ENCODE peak calls at places on chromosomes 13 and 19, in ten cellular contexts. One of them, this sample, is unnamed.

GRCh38 chr19:54271106-54271505 is 9.8 kb downstream of the LILRB2 start:
- DNase-seq in C1 segment of cervical spinal cord: peak
- DNase-seq in heart right ventricle: no peak
- DNase-seq in upper lobe of right lung: peak
- DNase-seq in germinal center: no peak
- DNase-seq in G401: no peak
- DNase-seq in astrocyte: no peak
- DNase-seq in thoracic aorta: no peak
- DNase-seq in ELR: no peak
- DNase-seq in ascending aorta: no peak
- DNase-seq in this sample: no peak

GRCh38 chr19:39506944-39507714 is 7.8 kb upstream of the SELENOV start:
- DNase-seq in C1 segment of cervical spinal cord: peak
- DNase-seq in heart right ventricle: no peak
- DNase-seq in upper lobe of right lung: no peak
- DNase-seq in germinal center: peak
- DNase-seq in G401: peak
- DNase-seq in astrocyte: peak
- DNase-seq in thoracic aorta: no peak
- DNase-seq in ELR: peak
- DNase-seq in ascending aorta: no peak
- DNase-seq in this sample: peak

GRCh38 chr13:109760951-109761350 is 25.4 kb downstream of the IRS2 start:
- DNase-seq in C1 segment of cervical spinal cord: no peak
- DNase-seq in heart right ventricle: no peak
- DNase-seq in upper lobe of right lung: no peak
- DNase-seq in germinal center: no peak
- DNase-seq in G401: no peak
- DNase-seq in astrocyte: no peak
- DNase-seq in thoracic aorta: no peak
- DNase-seq in ELR: no peak
- DNase-seq in ascending aorta: no peak
- DNase-seq in this sample: no peak

GRCh38 chr19:19711934-19712828 is 20.7 kb downstream of the ZNF14 start:
- DNase-seq in C1 segment of cervical spinal cord: no peak
- DNase-seq in heart right ventricle: no peak
- DNase-seq in upper lobe of right lung: no peak
- DNase-seq in germinal center: no peak
- DNase-seq in G401: no peak
- DNase-seq in astrocyte: no peak
- DNase-seq in thoracic aorta: no peak
- DNase-seq in ELR: no peak
- DNase-seq in ascending aorta: no peak
- DNase-seq in this sample: no peak

GRCh38 chr13:77519808-77520207 is 15.7 kb upstream of the SCEL start:
- DNase-seq in C1 segment of cervical spinal cord: no peak
- DNase-seq in heart right ventricle: no peak
- DNase-seq in upper lobe of right lung: no peak
- DNase-seq in germinal center: no peak
- DNase-seq in G401: no peak
- DNase-seq in astrocyte: peak
- DNase-seq in thoracic aorta: no peak
- DNase-seq in ELR: peak
- DNase-seq in ascending aorta: no peak
- DNase-seq in this sample: no peak

GRCh38 chr19:29054886-29055675 is 157.9 kb downstream of the UQCRFS1 start:
- DNase-seq in C1 segment of cervical spinal cord: no peak
- DNase-seq in heart right ventricle: no peak
- DNase-seq in upper lobe of right lung: no peak
- DNase-seq in germinal center: no peak
- DNase-seq in G401: no peak
- DNase-seq in astrocyte: no peak
- DNase-seq in thoracic aorta: no peak
- DNase-seq in ELR: no peak
- DNase-seq in ascending aorta: no peak
- DNase-seq in this sample: no peak

GRCh38 chr13:96903085-96903484 is 91.2 kb downstream of the OXGR1 start:
- DNase-seq in C1 segment of cervical spinal cord: no peak
- DNase-seq in heart right ventricle: no peak
- DNase-seq in upper lobe of right lung: no peak
- DNase-seq in germinal center: no peak
- DNase-seq in G401: no peak
- DNase-seq in astrocyte: no peak
- DNase-seq in thoracic aorta: no peak
- DNase-seq in ELR: no peak
- DNase-seq in ascending aorta: no peak
- DNase-seq in this sample: no peak

GRCh38 chr13:27960362-27961226 is 8.5 kb downstream of the CDX2 start:
- DNase-seq in C1 segment of cervical spinal cord: peak
- DNase-seq in heart right ventricle: peak
- DNase-seq in upper lobe of right lung: peak
- DNase-seq in germinal center: no peak
- DNase-seq in G401: no peak
- DNase-seq in astrocyte: no peak
- DNase-seq in thoracic aorta: no peak
- DNase-seq in ELR: no peak
- DNase-seq in ascending aorta: no peak
- DNase-seq in this sample: peak

GRCh38 chr19:6276447-6276846 is 3.3 kb downstream of the MLLT1 start:
- DNase-seq in C1 segment of cervical spinal cord: no peak
- DNase-seq in heart right ventricle: peak
- DNase-seq in upper lobe of right lung: peak
- DNase-seq in germinal center: no peak
- DNase-seq in G401: no peak
- DNase-seq in astrocyte: peak
- DNase-seq in thoracic aorta: peak
- DNase-seq in ELR: no peak
- DNase-seq in ascending aorta: no peak
- DNase-seq in this sample: no peak

GRCh38 chr19:33634361-33635091 is 12.8 kb downstream of the CHST8 start:
- DNase-seq in C1 segment of cervical spinal cord: no peak
- DNase-seq in heart right ventricle: no peak
- DNase-seq in upper lobe of right lung: peak
- DNase-seq in germinal center: no peak
- DNase-seq in G401: peak
- DNase-seq in astrocyte: no peak
- DNase-seq in thoracic aorta: no peak
- DNase-seq in ELR: no peak
- DNase-seq in ascending aorta: no peak
- DNase-seq in this sample: no peak

GRCh38 chr13:27643334-27644158 is 21.9 kb downstream of the POLR1D start:
- DNase-seq in C1 segment of cervical spinal cord: no peak
- DNase-seq in heart right ventricle: no peak
- DNase-seq in upper lobe of right lung: no peak
- DNase-seq in germinal center: no peak
- DNase-seq in G401: no peak
- DNase-seq in astrocyte: no peak
- DNase-seq in thoracic aorta: no peak
- DNase-seq in ELR: no peak
- DNase-seq in ascending aorta: no peak
- DNase-seq in this sample: no peak

GRCh38 chr13:86572115-86572514 is 772.9 kb upstream of the SLITRK6 start:
- DNase-seq in C1 segment of cervical spinal cord: no peak
- DNase-seq in heart right ventricle: no peak
- DNase-seq in upper lobe of right lung: no peak
- DNase-seq in germinal center: no peak
- DNase-seq in G401: no peak
- DNase-seq in astrocyte: peak
- DNase-seq in thoracic aorta: no peak
- DNase-seq in ELR: peak
- DNase-seq in ascending aorta: no peak
- DNase-seq in this sample: no peak

GRCh38 chr13:38687246-38688229 is 661 bp downstream of the FREM2 start:
- DNase-seq in C1 segment of cervical spinal cord: no peak
- DNase-seq in heart right ventricle: no peak
- DNase-seq in upper lobe of right lung: peak
- DNase-seq in germinal center: no peak
- DNase-seq in G401: no peak
- DNase-seq in astrocyte: peak
- DNase-seq in thoracic aorta: no peak
- DNase-seq in ELR: peak
- DNase-seq in ascending aorta: no peak
- DNase-seq in this sample: no peak

GRCh38 chr13:23654111-23655110 is 84.2 kb downstream of the TNFRSF19 start:
- DNase-seq in C1 segment of cervical spinal cord: no peak
- DNase-seq in heart right ventricle: peak
- DNase-seq in upper lobe of right lung: no peak
- DNase-seq in germinal center: no peak
- DNase-seq in G401: no peak
- DNase-seq in astrocyte: peak
- DNase-seq in thoracic aorta: no peak
- DNase-seq in ELR: no peak
- DNase-seq in ascending aorta: no peak
- DNase-seq in this sample: no peak

GRCh38 chr19:49968279-49968922 is 7.4 kb upstream of the SIGLEC11 start:
- DNase-seq in C1 segment of cervical spinal cord: no peak
- DNase-seq in heart right ventricle: no peak
- DNase-seq in upper lobe of right lung: peak
- DNase-seq in germinal center: no peak
- DNase-seq in G401: no peak
- DNase-seq in astrocyte: no peak
- DNase-seq in thoracic aorta: no peak
- DNase-seq in ELR: no peak
- DNase-seq in ascending aorta: no peak
- DNase-seq in this sample: no peak

GRCh38 chr19:57887195-57887941 is 1.5 kb downstream of the ZNF814 start:
- DNase-seq in C1 segment of cervical spinal cord: no peak
- DNase-seq in heart right ventricle: no peak
- DNase-seq in upper lobe of right lung: no peak
- DNase-seq in germinal center: no peak
- DNase-seq in G401: peak
- DNase-seq in astrocyte: peak
- DNase-seq in thoracic aorta: no peak
- DNase-seq in ELR: no peak
- DNase-seq in ascending aorta: no peak
- DNase-seq in this sample: no peak

GRCh38 chr19:48390188-48391099 is 907 bp downstream of the KDELR1 start:
- DNase-seq in C1 segment of cervical spinal cord: peak
- DNase-seq in heart right ventricle: peak
- DNase-seq in upper lobe of right lung: peak
- DNase-seq in germinal center: peak
- DNase-seq in G401: peak
- DNase-seq in astrocyte: peak
- DNase-seq in thoracic aorta: no peak
- DNase-seq in ELR: peak
- DNase-seq in ascending aorta: no peak
- DNase-seq in this sample: peak

GRCh38 chr19:53037101-53038097 is 7.1 kb upstream of the ERVV-2 start:
- DNase-seq in C1 segment of cervical spinal cord: no peak
- DNase-seq in heart right ventricle: peak
- DNase-seq in upper lobe of right lung: peak
- DNase-seq in germinal center: peak
- DNase-seq in G401: peak
- DNase-seq in astrocyte: peak
- DNase-seq in thoracic aorta: no peak
- DNase-seq in ELR: peak
- DNase-seq in ascending aorta: no peak
- DNase-seq in this sample: peak

GRCh38 chr13:48094404-48094780 is 512 bp downstream of the MED4 start:
- DNase-seq in C1 segment of cervical spinal cord: no peak
- DNase-seq in heart right ventricle: no peak
- DNase-seq in upper lobe of right lung: no peak
- DNase-seq in germinal center: no peak
- DNase-seq in G401: peak
- DNase-seq in astrocyte: peak
- DNase-seq in thoracic aorta: no peak
- DNase-seq in ELR: peak
- DNase-seq in ascending aorta: no peak
- DNase-seq in this sample: peak

GRCh38 chr19:17647071-17648020 is 40.8 kb downstream of the UNC13A start:
- DNase-seq in C1 segment of cervical spinal cord: no peak
- DNase-seq in heart right ventricle: no peak
- DNase-seq in upper lobe of right lung: no peak
- DNase-seq in germinal center: no peak
- DNase-seq in G401: no peak
- DNase-seq in astrocyte: no peak
- DNase-seq in thoracic aorta: no peak
- DNase-seq in ELR: no peak
- DNase-seq in ascending aorta: no peak
- DNase-seq in this sample: no peak

This sample was measured in activated CD8-positive, alpha-beta T cell treated with anti-CD3 and anti-CD28 coated beads, Interleukin-2, amount 10 ng/mL, durations not matched to agents 7 days and 5 days.